ENCODE peak calls at places on chromosomes 16 and 17, in four cellular contexts. One of them, this sample, is unnamed.

GRCh38 chr17:57582881-57583756 is 162.0 kb downstream of the CCDC182 start:
- DNase-seq in dorsolateral prefrontal cortex: no peak
- DNase-seq in OCI-LY7: no peak
- DNase-seq in upper lobe of right lung: no peak
- DNase-seq in this sample: no peak

GRCh38 chr16:1146409-1146808 is 6.5 kb upstream of the CACNA1H start:
- DNase-seq in upper lobe of right lung: no peak
- DNase-seq in OCI-LY7: peak
- DNase-seq in dorsolateral prefrontal cortex: no peak
- DNase-seq in this sample: no peak

GRCh38 chr17:16569358-16569712 is 331 bp upstream of the ZNF287 start:
- DNase-seq in upper lobe of right lung: no peak
- DNase-seq in dorsolateral prefrontal cortex: no peak
- DNase-seq in OCI-LY7: no peak
- DNase-seq in this sample: no peak

GRCh38 chr17:82931696-82932060 is 91.9 kb upstream of the ZNF750 start:
- DNase-seq in dorsolateral prefrontal cortex: peak
- DNase-seq in OCI-LY7: no peak
- DNase-seq in upper lobe of right lung: peak
- DNase-seq in this sample: no peak

GRCh38 chr17:27293359-27293897 is 486 bp upstream of the WSB1 start:
- DNase-seq in upper lobe of right lung: no peak
- DNase-seq in OCI-LY7: peak
- DNase-seq in dorsolateral prefrontal cortex: no peak
- DNase-seq in this sample: no peak

GRCh38 chr17:74994440-74994839 is 7.0 kb downstream of the CDR2L start:
- DNase-seq in dorsolateral prefrontal cortex: no peak
- DNase-seq in OCI-LY7: no peak
- DNase-seq in upper lobe of right lung: no peak
- DNase-seq in this sample: no peak

GRCh38 chr17:55285340-55286301 is 20.9 kb downstream of the HLF start:
- DNase-seq in upper lobe of right lung: peak
- DNase-seq in dorsolateral prefrontal cortex: peak
- DNase-seq in OCI-LY7: no peak
- DNase-seq in this sample: no peak

GRCh38 chr17:51455931-51456330 is 195.6 kb downstream of the UTP18 start:
- DNase-seq in upper lobe of right lung: no peak
- DNase-seq in dorsolateral prefrontal cortex: no peak
- DNase-seq in OCI-LY7: no peak
- DNase-seq in this sample: no peak

GRCh38 chr17:58344047-58344790 is 7.8 kb downstream of the SUPT4H1 start:
- DNase-seq in OCI-LY7: peak
- DNase-seq in upper lobe of right lung: peak
- DNase-seq in dorsolateral prefrontal cortex: no peak
- DNase-seq in this sample: no peak

GRCh38 chr17:68892658-68893057 is 62.5 kb downstream of the ABCA8 start:
- DNase-seq in dorsolateral prefrontal cortex: no peak
- DNase-seq in upper lobe of right lung: no peak
- DNase-seq in OCI-LY7: no peak
- DNase-seq in this sample: no peak

GRCh38 chr16:11016993-11017392 is 72.6 kb downstream of the CLEC16A start:
- DNase-seq in OCI-LY7: no peak
- DNase-seq in upper lobe of right lung: peak
- DNase-seq in dorsolateral prefrontal cortex: peak
- DNase-seq in this sample: peak

GRCh38 chr17:28738680-28739384 is 5.0 kb upstream of the TRAF4 start:
- DNase-seq in OCI-LY7: peak
- DNase-seq in dorsolateral prefrontal cortex: no peak
- DNase-seq in upper lobe of right lung: no peak
- DNase-seq in this sample: no peak

GRCh38 chr17:28743243-28744103 is at the start of gene TRAF4:
- DNase-seq in OCI-LY7: peak
- DNase-seq in upper lobe of right lung: peak
- DNase-seq in dorsolateral prefrontal cortex: peak
- DNase-seq in this sample: peak

GRCh38 chr17:28740406-28741357 is 3.1 kb upstream of the TRAF4 start:
- DNase-seq in upper lobe of right lung: no peak
- DNase-seq in OCI-LY7: no peak
- DNase-seq in dorsolateral prefrontal cortex: no peak
- DNase-seq in this sample: no peak

GRCh38 chr17:28744104-28744801 is 442 bp downstream of the TRAF4 start:
- DNase-seq in dorsolateral prefrontal cortex: no peak
- DNase-seq in OCI-LY7: peak
- DNase-seq in upper lobe of right lung: peak
- DNase-seq in this sample: no peak

DNA sequence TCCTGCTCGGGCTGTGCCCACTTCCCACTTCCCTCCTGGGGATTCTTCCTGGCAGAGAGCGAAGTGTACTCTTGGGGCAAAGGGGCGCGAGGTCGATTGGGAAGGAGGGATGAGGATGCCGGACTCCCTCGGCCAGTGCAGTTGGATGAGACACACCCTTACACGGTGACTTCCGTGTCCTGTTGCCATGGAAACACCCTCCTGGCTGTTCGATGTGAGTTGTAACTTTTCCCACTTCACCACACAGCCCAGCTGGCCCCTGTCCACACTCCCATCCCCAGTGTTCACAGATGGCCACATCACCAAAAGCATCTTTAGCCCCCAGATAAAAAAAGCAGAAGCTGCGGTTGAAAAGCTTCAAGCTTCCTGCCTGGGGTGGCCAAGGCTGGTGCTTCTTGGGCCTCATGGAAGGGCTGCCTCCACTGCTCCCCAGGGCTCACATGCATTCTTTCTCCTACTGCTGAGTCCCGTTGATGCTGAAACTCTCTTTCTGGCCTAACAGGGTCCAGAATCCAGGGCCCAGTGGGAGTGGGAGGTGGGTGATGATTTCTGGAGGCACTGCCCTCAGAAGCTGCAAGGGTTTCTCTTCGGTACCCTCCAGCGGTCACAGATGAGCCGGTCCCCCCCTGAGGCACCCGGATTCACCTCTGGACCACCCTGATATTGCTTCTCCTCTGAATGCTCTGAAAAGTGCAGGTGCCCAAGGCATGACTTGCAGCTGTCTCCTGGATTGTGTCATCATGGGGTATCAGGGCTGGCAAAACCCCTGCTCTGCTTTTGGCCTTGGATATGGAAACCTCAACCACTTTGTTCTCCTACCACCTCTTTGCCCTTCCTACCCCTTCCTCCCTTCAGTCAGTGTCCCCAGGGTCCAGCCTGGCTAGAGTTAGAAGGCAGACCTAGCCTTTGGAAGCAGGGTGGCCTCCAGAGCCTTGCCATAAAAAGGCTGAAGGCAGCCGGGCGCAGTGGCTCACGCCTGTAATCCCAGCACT is 2.2 kb upstream of the TRAF4 start:
- DNase-seq in OCI-LY7: peak
- DNase-seq in upper lobe of right lung: no peak
- DNase-seq in dorsolateral prefrontal cortex: peak
- DNase-seq in this sample: no peak
- H3K27ac ChIP-seq in OCI-LY7: peak
- H3K27ac ChIP-seq in upper lobe of right lung: peak
- H3K27ac ChIP-seq in dorsolateral prefrontal cortex: no peak
- H3K27ac ChIP-seq in this sample: peak

DNA sequence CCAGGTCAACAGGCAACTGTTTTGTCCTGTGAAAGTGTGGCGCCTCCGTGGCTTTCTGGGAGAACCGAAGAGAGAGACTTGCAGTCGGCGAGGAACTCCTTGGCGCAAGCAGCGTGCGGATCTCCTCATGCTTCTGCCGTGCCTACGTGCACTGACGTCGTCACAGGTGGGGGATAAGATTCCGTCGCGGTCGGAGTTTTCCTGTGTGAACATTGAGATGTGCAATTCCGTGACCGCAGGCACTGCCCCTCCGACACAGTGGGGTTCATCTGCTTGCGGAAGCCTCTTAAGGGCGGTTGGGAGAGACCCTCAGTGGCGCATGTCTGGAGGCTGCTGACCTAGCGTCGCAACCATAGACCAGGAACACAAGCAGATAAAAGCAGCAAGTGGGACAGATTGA is 212.3 kb upstream of the CHMP6 start:
- DNase-seq in upper lobe of right lung: no peak
- DNase-seq in dorsolateral prefrontal cortex: no peak
- DNase-seq in OCI-LY7: no peak
- DNase-seq in this sample: no peak
- H3K27ac ChIP-seq in upper lobe of right lung: no peak
- H3K27ac ChIP-seq in dorsolateral prefrontal cortex: no peak
- H3K27ac ChIP-seq in OCI-LY7: peak
- H3K27ac ChIP-seq in this sample: no peak

DNA sequence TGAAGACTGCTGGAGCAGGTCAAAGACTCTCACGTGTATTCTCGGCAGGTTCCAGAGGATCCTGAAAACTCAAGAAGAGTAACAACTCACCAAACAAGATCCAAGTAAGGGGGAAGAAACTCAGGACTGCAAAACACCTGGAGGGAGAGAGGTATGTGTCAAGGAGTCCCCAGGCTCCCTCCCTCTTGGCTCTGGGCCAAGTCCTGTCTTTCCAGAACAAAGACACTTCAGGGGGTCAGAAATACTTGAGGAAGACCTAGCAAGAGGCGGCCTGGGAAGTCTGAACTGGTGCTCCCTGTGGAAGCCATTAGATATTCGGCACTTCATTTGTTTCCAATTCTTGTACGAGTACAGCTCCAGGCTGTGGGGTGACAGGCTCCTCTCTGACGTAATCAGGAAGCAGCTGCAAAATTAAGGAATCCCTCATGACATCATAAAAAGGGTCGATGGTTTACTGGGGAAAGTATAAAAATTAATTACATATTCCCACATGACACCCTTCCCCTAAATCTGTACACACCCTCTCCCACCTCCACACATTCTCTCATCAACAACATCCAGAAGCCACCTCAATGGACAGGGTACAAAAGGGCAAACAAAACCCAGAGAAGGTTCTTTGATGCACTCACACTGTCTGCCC is 108.7 kb downstream of the SMG6 start:
- DNase-seq in dorsolateral prefrontal cortex: no peak
- DNase-seq in OCI-LY7: no peak
- DNase-seq in upper lobe of right lung: no peak
- DNase-seq in this sample: no peak
- H3K27ac ChIP-seq in dorsolateral prefrontal cortex: no peak
- H3K27ac ChIP-seq in OCI-LY7: no peak
- H3K27ac ChIP-seq in upper lobe of right lung: no peak
- H3K27ac ChIP-seq in this sample: no peak

GRCh38 chr17:44801880-44802279 is 28.2 kb downstream of the GJC1 start:
- DNase-seq in dorsolateral prefrontal cortex: no peak
- DNase-seq in OCI-LY7: no peak
- DNase-seq in upper lobe of right lung: no peak
- DNase-seq in this sample: no peak
- H3K27ac ChIP-seq in dorsolateral prefrontal cortex: no peak
- H3K27ac ChIP-seq in OCI-LY7: no peak
- H3K27ac ChIP-seq in upper lobe of right lung: no peak
- H3K27ac ChIP-seq in this sample: no peak

This sample was measured in HCT116.